ENCODE peak calls at places on chromosomes 2 and 18, in seven cellular contexts. M is OCI-LY7, P is fibroblast of villous mesenchyme, J is left ventricle myocardium inferior, Z is cardiac muscle cell, R is cardiac fibroblast, C is AG09319. D is an unnamed sample.

GRCh38 chr2:198731842-198732421 is 725.8 kb downstream of the SATB2 start:
- DNase-seq in C (no peak), R (no peak), J (no peak), P (no peak), M (no peak), Z (no peak), D (no peak)

GRCh38 chr2:101831351-101831865 is 133.9 kb downstream of the MAP4K4 start:
- DNase-seq in P (peak), C (no peak), Z (peak), R (peak), J (peak), M (peak), D (peak)

GRCh38 chr2:26631815-26632214 is 9.4 kb downstream of the CIB4 start:
- DNase-seq in M (no peak), C (no peak), Z (no peak), J (no peak), R (no peak), P (no peak), D (no peak)

GRCh38 chr2:237815637-237816036 is 17.1 kb downstream of the RBM44 start:
- DNase-seq in P (no peak), J (no peak), Z (no peak), R (no peak), M (no peak), C (no peak), D (peak)

GRCh38 chr2:145136702-145137101 is 616.8 kb upstream of the ZEB2 start:
- DNase-seq in Z (no peak), M (no peak), P (no peak), C (no peak), J (no peak), R (no peak), D (no peak)

GRCh38 chr18:12879840-12880531 is 4.1 kb downstream of the PTPN2 start:
- DNase-seq in P (no peak), Z (no peak), M (no peak), C (no peak), R (peak), J (no peak), D (no peak)

GRCh38 chr2:27298391-27299080 is 9.7 kb downstream of the UCN start:
- DNase-seq in Z (no peak), C (no peak), J (no peak), P (no peak), M (no peak), R (peak), D (no peak)

GRCh38 chr2:72923833-72924352 is 6.6 kb downstream of the EMX1 start:
- DNase-seq in M (no peak), C (no peak), J (no peak), P (no peak), Z (no peak), R (no peak), D (no peak)

GRCh38 chr2:167534443-167534842 is 646.2 kb downstream of the XIRP2 start:
- DNase-seq in J (no peak), R (no peak), P (no peak), M (no peak), C (no peak), Z (no peak), D (no peak)

GRCh38 chr2:120845281-120845680 is 109.6 kb downstream of the GLI2 start:
- DNase-seq in R (peak), M (no peak), J (peak), C (no peak), Z (no peak), P (no peak), D (no peak)

GRCh38 chr2:6370753-6371152 is 495.0 kb downstream of the CMPK2 start:
- DNase-seq in C (no peak), P (peak), M (no peak), J (no peak), Z (no peak), R (no peak), D (no peak)

GRCh38 chr2:11980809-11981208 is 234.4 kb downstream of the LPIN1 start:
- DNase-seq in C (peak), J (no peak), P (peak), Z (no peak), R (no peak), M (no peak), D (no peak)

GRCh38 chr2:69225933-69226332 is 161.1 kb downstream of the GFPT1 start:
- DNase-seq in Z (no peak), R (no peak), M (no peak), J (no peak), P (no peak), C (no peak), D (no peak)

GRCh38 chr2:97849881-97850540 is 136.6 kb downstream of the ZAP70 start:
- DNase-seq in M (no peak), P (peak), R (no peak), C (no peak), Z (no peak), J (no peak), D (no peak)

GRCh38 chr2:64212346-64212745 is 68.1 kb upstream of the PELI1 start:
- DNase-seq in M (no peak), C (no peak), P (peak), Z (no peak), J (no peak), R (peak), D (no peak)

GRCh38 chr18:34794346-34794745 is 84.2 kb downstream of the DTNA start:
- DNase-seq in Z (no peak), P (no peak), M (no peak), C (no peak), R (no peak), J (no peak), D (no peak)

GRCh38 chr2:169945515-169945914 is 118.3 kb downstream of the UBR3 start:
- DNase-seq in J (no peak), C (no peak), M (no peak), Z (no peak), R (no peak), P (no peak), D (no peak)

GRCh38 chr2:9163306-9164111 is 43.1 kb upstream of the ASAP2 start:
- DNase-seq in C (no peak), P (no peak), Z (no peak), M (no peak), R (peak), J (no peak), D (no peak)

GRCh38 chr2:230685165-230685560 is 27.5 kb upstream of the CAB39 start:
- DNase-seq in J (no peak), P (peak), R (no peak), Z (peak), M (no peak), C (no peak), D (no peak)

GRCh38 chr2:45973426-45973825 is 322.0 kb downstream of the PRKCE start:
- DNase-seq in Z (no peak), C (no peak), R (no peak), J (no peak), P (no peak), M (no peak), D (peak)

GRCh38 chr18:26714739-26715138 is 150.8 kb downstream of the AQP4 start:
- DNase-seq in R (peak), P (no peak), M (no peak), C (no peak), J (no peak), Z (no peak), D (no peak)

GRCh38 chr2:96913398-96914202 is 43.7 kb upstream of the SEMA4C start:
- DNase-seq in R (no peak), M (no peak), C (no peak), P (no peak), J (no peak), Z (no peak), D (peak)

GRCh38 chr2:96859338-96859649 is 1.5 kb upstream of the ANKRD39 start:
- DNase-seq in Z (no peak), P (no peak), R (no peak), J (peak), C (no peak), M (no peak), D (no peak)

GRCh38 chr2:95016616-95017307 is 8.7 kb upstream of the MAL start:
- DNase-seq in R (no peak), P (no peak), C (no peak), M (no peak), J (no peak), Z (no peak), D (no peak)

GRCh38 chr2:124347209-124347608 is 322.1 kb downstream of the CNTNAP5 start:
- DNase-seq in R (no peak), C (no peak), J (no peak), Z (no peak), P (no peak), M (no peak), D (no peak)

GRCh38 chr2:9654429-9655100 is 23.8 kb upstream of the YWHAQ start:
- DNase-seq in R (no peak), J (no peak), P (no peak), C (no peak), Z (no peak), M (no peak), D (no peak)

GRCh38 chr2:29290293-29291052 is 175.3 kb downstream of the CLIP4 start:
- DNase-seq in M (no peak), P (no peak), Z (no peak), C (no peak), J (no peak), R (no peak), D (no peak)

GRCh38 chr2:134128746-134129145 is 125.1 kb upstream of the MGAT5 start:
- DNase-seq in P (no peak), J (no peak), M (no peak), Z (no peak), C (no peak), R (no peak), D (no peak)

GRCh38 chr2:210007895-210008294 is 5.5 kb downstream of the RPE start:
- DNase-seq in M (no peak), R (no peak), P (peak), C (no peak), J (no peak), Z (peak), D (no peak)

GRCh38 chr2:167292430-167293171 is 404.3 kb downstream of the XIRP2 start:
- DNase-seq in J (peak), Z (peak), C (peak), P (peak), R (peak), M (no peak), D (peak)

GRCh38 chr2:182616471-182617393 is 99.3 kb upstream of the DNAJC10 start:
- DNase-seq in J (no peak), M (no peak), R (peak), Z (no peak), C (peak), P (peak), D (no peak)

GRCh38 chr18:57889841-57890240 is 86.7 kb upstream of the ATP8B1 start:
- DNase-seq in M (no peak), P (no peak), Z (no peak), J (no peak), R (no peak), C (no peak), D (no peak)

GRCh38 chr18:79567481-79568147 is 112.0 kb upstream of the CTDP1 start:
- DNase-seq in Z (peak), P (peak), M (no peak), J (peak), C (peak), R (peak), D (no peak)

GRCh38 chr18:75131455-75132000 is 77.4 kb downstream of the PTGR3 start:
- DNase-seq in P (no peak), M (no peak), J (no peak), Z (no peak), C (no peak), R (no peak), D (no peak)

GRCh38 chr2:215451012-215451756 is 15.3 kb upstream of the FN1 start:
- DNase-seq in P (no peak), C (no peak), R (peak), Z (no peak), J (no peak), M (no peak), D (no peak)

GRCh38 chr2:12440731-12441130 is 276.0 kb upstream of the TRIB2 start:
- DNase-seq in P (peak), J (no peak), M (no peak), Z (no peak), C (no peak), R (no peak), D (no peak)

DNA sequence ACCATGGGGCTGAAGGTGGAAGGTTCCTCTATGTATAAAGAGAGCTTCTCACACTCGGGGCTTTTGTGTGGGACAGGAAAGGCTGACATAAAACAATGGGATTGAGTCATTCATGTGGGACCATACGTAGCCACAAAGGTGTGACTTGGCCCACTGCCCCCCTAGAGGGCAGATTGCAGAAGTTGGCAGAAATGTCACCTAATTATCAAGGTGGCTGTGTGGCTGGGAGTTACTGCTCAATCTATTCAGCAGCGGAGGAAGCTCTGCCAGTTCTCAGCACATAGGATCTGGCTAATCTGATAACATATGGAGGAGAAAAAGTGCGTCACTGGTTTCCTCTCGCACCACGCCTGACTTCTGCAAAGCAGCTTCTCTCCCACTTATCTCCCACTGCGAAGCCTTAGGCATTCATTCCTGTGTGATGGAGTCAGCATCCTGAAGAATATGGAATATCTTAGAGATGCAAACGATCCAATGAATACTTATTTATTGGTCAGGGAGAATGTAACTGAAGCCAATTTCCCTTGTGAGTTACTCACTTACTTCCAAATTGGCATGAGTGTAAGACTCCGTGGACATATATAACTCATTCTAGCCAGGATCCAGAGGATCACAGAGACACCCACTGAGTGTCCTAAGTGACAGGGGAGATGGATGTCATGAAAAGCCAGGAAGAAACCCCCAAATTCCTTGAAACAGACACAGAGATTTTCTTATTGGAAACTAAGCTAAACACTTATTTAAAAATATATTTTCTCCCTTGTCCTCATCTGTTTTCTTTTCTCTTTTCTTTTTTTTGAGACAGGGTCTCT is 344.8 kb downstream of the TGIF1 start:
- DNase-seq in C (no peak), Z (no peak), P (peak), R (peak), J (no peak), M (peak), D (no peak)
- TF ChIP-seq CTCF in C (no peak), Z (no peak), P (no peak), R (no peak), J (no peak), M (peak), D (no peak)

DNA sequence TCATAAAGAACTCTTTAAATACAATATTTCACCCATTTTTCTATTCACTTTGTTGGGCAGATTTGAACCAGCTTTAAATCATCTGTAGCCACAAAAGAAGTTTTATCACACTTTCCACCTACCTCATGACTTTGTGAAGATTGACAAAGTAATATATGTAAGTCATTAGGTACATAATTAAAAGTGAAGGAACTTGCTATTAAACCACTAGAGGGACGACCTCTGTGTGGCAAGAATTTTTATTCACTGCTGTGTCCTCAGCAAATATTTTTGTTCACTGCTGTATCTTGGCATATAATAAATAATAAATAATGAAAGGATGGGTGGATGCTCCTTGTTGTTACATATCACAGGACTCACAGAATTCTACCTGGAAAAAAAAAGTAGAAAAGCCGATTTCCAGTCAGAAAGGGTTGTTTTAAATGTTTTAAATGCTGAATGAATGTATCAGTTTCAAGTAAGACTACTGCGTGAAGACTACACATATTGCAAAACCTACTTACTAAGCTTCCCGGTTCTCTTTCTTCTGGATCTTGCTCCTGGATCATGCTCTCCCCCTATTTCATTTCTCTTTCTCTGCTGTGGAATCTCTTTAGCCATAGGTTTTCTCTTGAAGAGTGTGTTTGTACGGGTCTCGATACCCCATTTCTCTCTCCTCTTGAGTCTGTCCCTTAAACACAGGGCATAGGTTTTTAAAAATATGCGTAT is 44.8 kb downstream of the KCMF1 start:
- DNase-seq in M (no peak), J (no peak), R (peak), Z (no peak), C (no peak), P (peak), D (no peak)
- TF ChIP-seq CTCF in M (peak), J (peak), R (peak), Z (peak), C (no peak), P (peak), D (no peak)

GRCh38 chr2:150007815-150008430 is 420.3 kb upstream of the MMADHC start:
- DNase-seq in M (no peak), R (no peak), C (no peak), P (no peak), Z (no peak), J (no peak), D (no peak)

GRCh38 chr2:150008901-150009300 is 421.3 kb upstream of the MMADHC start:
- DNase-seq in R (no peak), P (no peak), M (no peak), Z (no peak), C (no peak), J (no peak), D (no peak)

GRCh38 chr2:150013011-150013410 is 425.4 kb upstream of the MMADHC start:
- DNase-seq in P (peak), C (no peak), Z (no peak), R (peak), J (no peak), M (no peak), D (no peak)

DNA sequence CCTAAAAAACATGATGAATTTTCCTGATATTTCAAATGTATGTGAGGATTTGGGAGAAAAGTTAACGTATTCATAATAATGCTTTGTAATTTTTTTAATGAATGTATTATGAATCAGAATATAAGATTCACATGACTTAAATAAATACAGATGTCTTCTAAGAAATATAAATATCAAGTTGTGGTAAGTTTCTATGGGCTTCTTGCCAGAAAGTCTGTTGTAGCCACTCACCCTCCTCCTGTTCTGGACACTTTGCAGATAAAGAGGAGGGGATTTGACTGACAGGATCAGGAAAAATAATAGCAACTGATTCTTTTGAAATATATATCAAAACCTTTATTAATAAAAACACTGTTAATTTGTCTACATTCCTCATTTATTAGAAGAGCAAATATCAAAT is 423.8 kb upstream of the MMADHC start:
- DNase-seq in J (no peak), P (no peak), C (no peak), R (peak), M (no peak), Z (no peak), D (no peak)
- TF ChIP-seq CTCF in J (no peak), P (no peak), C (no peak), R (no peak), M (no peak), Z (no peak), D (no peak)

GRCh38 chr2:165406053-165406628 is 63.4 kb upstream of the CSRNP3 start:
- DNase-seq in M (no peak), C (no peak), P (no peak), J (no peak), Z (no peak), R (no peak), D (no peak)
- TF ChIP-seq CTCF in M (no peak), C (no peak), P (no peak), J (no peak), Z (no peak), R (no peak), D (no peak)

D was measured in GM10248.